ENCODE peak calls at places on chromosomes 7 and 10, in five cellular contexts. O is osteocyte, M is GM23338, I is gastrocnemius medialis, C is K562. L is an unnamed sample.

GRCh38 chr10:93968452-93969044 is 25.2 kb upstream of the PLCE1 start:
- DNase-seq in O (no peak), M (no peak), I (no peak), C (no peak), L (no peak)

GRCh38 chr10:91409069-91409868 is 875 bp upstream of the HECTD2 start:
- DNase-seq in O (peak), M (peak), I (peak), C (peak), L (peak)

GRCh38 chr10:82815680-82816079 is 940.7 kb downstream of the NRG3 start:
- DNase-seq in O (no peak), M (no peak), I (no peak), C (no peak), L (no peak)

GRCh38 chr7:108455524-108455832 is 758 bp downstream of the NRCAM start:
- DNase-seq in O (no peak), M (no peak), I (no peak), C (no peak), L (no peak)

GRCh38 chr10:89476676-89477075 is 58.7 kb downstream of the SLC16A12 start:
- DNase-seq in O (no peak), M (no peak), I (peak), C (no peak), L (no peak)

GRCh38 chr7:137935849-137936508 is 65.9 kb downstream of the CREB3L2 start:
- DNase-seq in O (no peak), M (no peak), I (no peak), C (no peak), L (no peak)

GRCh38 chr10:130867446-130868194 is 443.9 kb downstream of the TCERG1L start:
- DNase-seq in O (peak), M (no peak), I (no peak), C (no peak), L (no peak)

GRCh38 chr10:31118561-31118960 is 86.9 kb upstream of the ZNF438 start:
- DNase-seq in O (no peak), M (no peak), I (no peak), C (no peak), L (no peak)

GRCh38 chr10:11154809-11155208 is 137.1 kb downstream of the CELF2 start:
- DNase-seq in O (no peak), M (no peak), I (no peak), C (no peak), L (no peak)

GRCh38 chr7:97337849-97338248 is 220.4 kb downstream of the SDHAF3 start:
- DNase-seq in O (no peak), M (no peak), I (no peak), C (no peak), L (no peak)

GRCh38 chr7:142908921-142909870 is 23.7 kb upstream of the TRPV6 start:
- DNase-seq in O (no peak), M (peak), I (no peak), C (peak), L (no peak)

GRCh38 chr7:14158111-14158510 is 168.6 kb upstream of the ETV1 start:
- DNase-seq in O (no peak), M (no peak), I (no peak), C (no peak), L (no peak)

GRCh38 chr10:119653209-119653608 is 2.0 kb downstream of the BAG3 start:
- DNase-seq in O (no peak), M (no peak), I (no peak), C (no peak), L (no peak)

GRCh38 chr7:135320277-135320676 is 86.6 kb downstream of the STRA8 start:
- DNase-seq in O (peak), M (no peak), I (peak), C (no peak), L (no peak)

GRCh38 chr10:90274721-90275468 is 573.5 kb downstream of the KIF20B start:
- DNase-seq in O (no peak), M (no peak), I (no peak), C (no peak), L (no peak)

GRCh38 chr10:125102216-125102615 is 58.1 kb downstream of the CTBP2 start:
- DNase-seq in O (no peak), M (peak), I (no peak), C (no peak), L (no peak)

GRCh38 chr10:87712913-87713616 is 53.4 kb downstream of the PAPSS2 start:
- DNase-seq in O (no peak), M (no peak), I (no peak), C (no peak), L (no peak)
- TF ChIP-seq CTCF in O (no peak), M (no peak), I (no peak), C (no peak), L (no peak)

DNA sequence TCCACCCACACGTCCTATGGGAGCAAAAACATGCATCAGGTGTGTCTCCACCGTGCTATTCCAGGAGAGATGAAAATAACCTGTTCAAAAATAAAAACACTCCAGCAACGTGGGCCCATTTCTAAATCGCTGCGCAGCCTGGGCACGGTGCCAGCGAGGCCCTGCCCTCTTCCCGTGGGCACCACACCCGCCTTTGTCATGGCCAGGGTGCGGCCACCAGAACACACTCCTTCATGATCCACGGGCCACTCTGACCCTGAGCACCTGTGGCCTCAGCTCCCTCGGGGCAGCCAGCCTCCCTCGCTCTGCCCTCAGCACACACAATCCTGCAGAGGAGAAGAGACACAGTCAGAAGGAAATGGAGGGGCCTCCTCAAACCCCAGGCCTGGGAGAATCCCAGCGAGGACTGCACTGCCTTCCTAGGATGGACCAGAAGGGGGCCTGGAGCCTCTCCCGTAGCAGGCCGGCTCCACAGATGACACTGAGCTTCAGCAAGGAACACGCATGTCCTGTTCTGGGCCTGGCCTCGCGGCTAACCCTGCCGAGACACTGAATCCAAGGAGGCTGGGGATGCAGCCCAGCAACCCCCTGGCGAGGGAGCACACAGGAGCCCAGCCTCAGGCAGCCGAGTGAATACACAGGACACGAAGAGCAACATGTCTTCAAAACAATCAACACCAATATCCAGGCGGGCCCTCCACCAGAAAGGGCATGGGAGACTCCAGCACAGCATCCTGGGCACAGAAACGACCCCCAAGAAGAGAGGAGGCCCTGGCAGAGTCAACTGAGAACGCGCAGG is 169.0 kb downstream of the MAD1L1 start:
- DNase-seq in O (no peak), M (peak), I (no peak), C (no peak), L (no peak)
- TF ChIP-seq CTCF in O (peak), M (peak), I (no peak), C (no peak), L (peak)

DNA sequence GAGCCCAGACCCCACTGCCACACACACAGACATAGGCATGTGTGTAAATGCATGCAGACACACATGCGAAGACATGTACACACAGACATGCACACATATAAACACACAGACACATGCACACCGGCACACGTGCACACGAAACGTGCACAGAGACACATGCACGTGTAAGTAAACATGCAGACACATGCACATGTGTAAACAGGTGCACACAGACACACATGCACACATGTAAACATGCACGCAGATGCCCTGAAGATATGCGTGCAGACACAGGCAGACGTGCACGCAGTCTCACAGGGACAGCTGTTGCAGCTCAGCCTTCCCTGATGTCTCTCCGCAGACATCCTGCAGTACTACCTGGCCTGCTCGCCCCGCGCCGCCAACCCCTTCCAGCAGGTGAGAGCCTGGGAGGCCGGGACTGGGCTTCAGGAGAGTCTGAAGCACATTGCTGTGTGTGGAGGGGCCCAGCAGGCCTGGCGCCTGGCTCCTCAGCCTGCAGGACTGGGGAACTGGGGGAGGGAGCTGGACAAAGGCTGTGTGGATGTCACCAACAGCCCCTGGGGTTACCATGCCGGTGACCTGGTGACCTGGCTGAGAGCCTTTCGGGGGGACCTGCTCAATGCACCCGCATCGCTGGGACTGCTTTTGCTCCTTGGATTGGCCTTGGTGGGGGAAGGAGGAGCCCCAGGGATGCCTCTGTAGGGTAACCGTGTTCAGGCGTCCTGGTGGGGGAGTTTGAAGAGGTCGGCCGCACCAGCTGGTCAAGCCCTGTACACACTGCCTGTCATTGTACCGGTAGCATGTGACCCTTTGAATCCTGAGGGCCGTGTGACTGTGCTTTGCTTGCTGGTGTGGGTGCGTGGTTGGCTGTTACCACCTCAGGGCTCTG is 20.3 kb downstream of the TTYH3 start:
- DNase-seq in O (no peak), M (no peak), I (no peak), C (no peak), L (no peak)
- TF ChIP-seq CTCF in O (no peak), M (no peak), I (no peak), C (no peak), L (no peak)

DNA sequence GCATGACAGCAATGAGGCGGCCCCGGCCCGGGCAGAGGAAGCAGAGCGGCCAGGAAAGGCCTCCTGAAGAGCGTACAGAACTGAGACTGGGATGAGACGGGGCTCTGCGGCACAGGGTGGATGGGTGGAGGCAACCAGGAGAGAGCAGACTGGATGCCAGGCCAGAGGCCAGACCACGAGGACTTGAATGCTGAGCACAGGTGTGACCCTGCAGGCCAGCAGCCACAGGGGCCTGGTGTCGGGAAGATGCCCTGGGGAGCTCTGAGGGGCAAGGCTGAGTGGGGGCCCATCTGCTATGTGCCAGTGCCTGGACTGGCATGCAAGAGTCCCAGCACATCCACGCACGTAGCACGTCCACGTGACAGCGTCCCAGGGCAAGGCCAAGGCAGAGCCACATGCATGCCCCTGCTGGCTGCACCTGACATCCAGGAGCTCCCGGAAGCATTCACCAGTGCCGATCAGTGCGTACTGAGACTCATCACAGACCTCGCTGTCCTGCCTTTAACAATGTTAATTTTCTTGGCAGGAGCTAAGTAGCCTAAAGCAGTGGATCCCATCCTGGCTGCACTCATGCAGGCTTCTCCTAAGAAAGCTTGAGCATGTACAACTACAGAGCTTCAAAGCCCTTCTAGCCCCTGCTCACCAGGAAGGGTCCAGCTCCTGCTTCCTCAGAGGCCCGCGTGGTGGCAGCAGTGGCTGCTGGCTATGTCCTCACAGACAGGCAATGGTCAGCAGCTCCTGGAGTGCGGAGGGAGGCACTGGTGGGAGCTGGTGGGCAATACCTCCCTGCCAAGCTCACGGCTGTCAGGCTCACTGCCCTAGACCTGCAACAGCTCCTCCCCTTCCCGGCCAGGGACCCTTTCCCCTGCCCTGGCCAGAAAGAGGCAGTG is 18.0 kb downstream of the GRID1 start:
- DNase-seq in O (no peak), M (peak), I (no peak), C (no peak), L (no peak)
- TF ChIP-seq CTCF in O (no peak), M (peak), I (no peak), C (peak), L (no peak)

GRCh38 chr10:78718032-78718572 is 350.7 kb upstream of the ZMIZ1 start:
- DNase-seq in O (no peak), M (no peak), I (no peak), C (no peak), L (no peak)
- TF ChIP-seq CTCF in O (no peak), M (no peak), I (no peak), C (no peak), L (no peak)

GRCh38 chr7:130196476-130196875 is 8.7 kb downstream of the TMEM209 start:
- DNase-seq in O (no peak), M (no peak), I (no peak), C (no peak), L (no peak)
- TF ChIP-seq CTCF in O (no peak), M (no peak), I (no peak), C (no peak), L (no peak)

GRCh38 chr10:103718247-103718620 is 137.1 kb downstream of the SH3PXD2A start:
- DNase-seq in O (no peak), M (no peak), I (no peak), C (no peak), L (no peak)

GRCh38 chr10:103714232-103714891 is 141.0 kb downstream of the SH3PXD2A start:
- DNase-seq in O (no peak), M (no peak), I (no peak), C (no peak), L (no peak)

GRCh38 chr10:103715430-103715829 is 139.9 kb downstream of the SH3PXD2A start:
- DNase-seq in O (no peak), M (no peak), I (no peak), C (no peak), L (no peak)

GRCh38 chr10:103717341-103718246 is 137.8 kb downstream of the SH3PXD2A start:
- DNase-seq in O (no peak), M (peak), I (no peak), C (peak), L (no peak)

DNA sequence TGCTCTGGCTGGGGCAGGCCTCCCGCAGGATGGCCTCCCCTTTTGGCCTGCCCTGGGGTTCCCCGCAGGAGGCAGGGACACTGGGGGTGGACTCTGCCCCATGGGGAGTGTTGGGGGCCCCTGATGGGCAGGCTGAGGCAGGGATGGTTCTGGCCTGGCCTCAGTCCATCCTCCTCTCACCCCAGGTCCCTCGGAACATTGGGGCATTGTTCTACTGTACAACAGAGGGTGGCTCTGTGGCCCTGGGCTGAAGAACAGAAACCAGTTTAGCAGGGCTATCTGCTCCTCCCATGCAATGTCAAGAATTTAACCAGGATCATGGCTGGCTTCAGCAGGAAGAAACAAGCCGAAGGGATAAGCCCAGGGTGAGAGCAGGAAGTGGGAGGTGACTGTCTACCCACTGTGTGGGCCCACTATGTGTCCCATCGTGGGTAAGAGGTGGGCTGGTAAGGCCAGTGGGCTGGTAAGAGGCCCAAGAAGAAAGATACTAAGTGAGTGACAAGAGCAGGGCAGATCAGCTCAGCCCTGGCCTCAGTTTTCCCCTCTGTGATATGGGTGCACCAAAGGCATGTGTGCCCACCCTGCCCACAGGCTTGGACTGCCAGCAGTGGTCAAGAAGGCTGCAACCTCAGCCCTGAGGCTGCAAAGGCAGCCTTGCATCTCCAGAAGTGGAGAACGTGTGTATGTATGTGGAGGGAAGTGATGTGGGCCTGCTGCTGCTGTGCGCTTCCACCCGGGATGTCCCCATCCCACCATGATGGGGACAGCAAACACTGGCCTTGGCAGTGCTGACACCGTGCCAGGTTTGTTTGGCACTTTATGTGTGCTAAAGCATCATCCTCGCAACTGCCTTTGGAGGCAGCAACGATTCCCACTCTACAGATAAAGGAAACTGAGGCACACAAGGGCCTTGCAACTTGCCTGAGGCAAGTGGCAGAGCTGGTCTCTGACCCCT is 138.9 kb downstream of the SH3PXD2A start:
- DNase-seq in O (no peak), M (peak), I (no peak), C (no peak), L (no peak)
- TF ChIP-seq CTCF in O (no peak), M (no peak), I (no peak), C (no peak), L (no peak)

GRCh38 chr7:148607151-148607661 is 16.6 kb downstream of the C7orf33 start:
- DNase-seq in O (no peak), M (peak), I (no peak), C (no peak), L (no peak)

GRCh38 chr7:148615085-148615750 is 24.7 kb downstream of the C7orf33 start:
- DNase-seq in O (no peak), M (no peak), I (no peak), C (no peak), L (no peak)

GRCh38 chr7:148609045-148609725 is 18.6 kb downstream of the C7orf33 start:
- DNase-seq in O (no peak), M (no peak), I (no peak), C (no peak), L (no peak)

GRCh38 chr7:148611692-148612091 is 21.1 kb downstream of the C7orf33 start:
- DNase-seq in O (no peak), M (peak), I (no peak), C (no peak), L (no peak)
- TF ChIP-seq CTCF in O (no peak), M (peak), I (no peak), C (no peak), L (no peak)

L was measured in type B pancreatic cell.